ENCODE peak calls at places on chromosomes 1 and 21, in four cellular contexts. Z, Y, M and S are unnamed samples.

GRCh38 chr1:170823120-170823519 is 112.2 kb upstream of the MROH9 start:
- DNase-seq in M (no peak), Z (peak), Y (no peak), S (no peak)

GRCh38 chr21:28783641-28784185 is 209.0 kb downstream of the LTN1 start:
- DNase-seq in M (no peak), Z (no peak), Y (no peak), S (no peak)

GRCh38 chr1:6969106-6969505 is 183.9 kb downstream of the CAMTA1 start:
- DNase-seq in Z (peak), M (no peak), Y (no peak), S (no peak)

GRCh38 chr1:91742848-91743292 is 143.1 kb downstream of the TGFBR3 start:
- DNase-seq in Z (peak), Y (no peak), M (no peak), S (no peak)

GRCh38 chr1:235073331-235073967 is 55.2 kb downstream of the TOMM20 start:
- DNase-seq in Y (no peak), M (no peak), Z (no peak), S (peak)

GRCh38 chr21:43728467-43729390 is 9.8 kb downstream of the PDXK start:
- DNase-seq in M (peak), Z (peak), Y (peak), S (peak)

GRCh38 chr1:89200668-89201488 is 2.1 kb upstream of the GBP4 start:
- DNase-seq in Y (peak), M (no peak), Z (no peak), S (no peak)

GRCh38 chr1:55363261-55363660 is 148.1 kb upstream of the USP24 start:
- DNase-seq in Y (no peak), M (no peak), Z (peak), S (no peak)

GRCh38 chr1:201883786-201884185 is 4.9 kb upstream of the SHISA4 start:
- DNase-seq in Y (no peak), Z (peak), M (peak), S (no peak)

GRCh38 chr21:29217818-29218252 is 80.9 kb upstream of the BACH1 start:
- DNase-seq in Z (peak), M (peak), Y (no peak), S (peak)

GRCh38 chr21:36698160-36699025 is 522 bp upstream of the SIM2 start:
- DNase-seq in Y (no peak), Z (peak), M (no peak), S (peak)

GRCh38 chr1:37697090-37697489 is 4.8 kb downstream of the CDCA8 start:
- DNase-seq in Y (no peak), M (no peak), Z (no peak), S (no peak)

GRCh38 chr1:47918257-47918867 is 78.8 kb downstream of the TRABD2B start:
- DNase-seq in Z (no peak), M (peak), Y (no peak), S (no peak)

GRCh38 chr1:201026746-201027145 is 3.2 kb upstream of the KIF21B start:
- DNase-seq in M (no peak), Z (no peak), Y (no peak), S (no peak)

GRCh38 chr1:110816945-110817344 is 56.0 kb upstream of the CD53 start:
- DNase-seq in M (no peak), Y (no peak), Z (no peak), S (no peak)

GRCh38 chr1:119653839-119654170 is 5.7 kb upstream of the ZNF697 start:
- DNase-seq in Z (peak), M (no peak), Y (no peak), S (no peak)

DNA sequence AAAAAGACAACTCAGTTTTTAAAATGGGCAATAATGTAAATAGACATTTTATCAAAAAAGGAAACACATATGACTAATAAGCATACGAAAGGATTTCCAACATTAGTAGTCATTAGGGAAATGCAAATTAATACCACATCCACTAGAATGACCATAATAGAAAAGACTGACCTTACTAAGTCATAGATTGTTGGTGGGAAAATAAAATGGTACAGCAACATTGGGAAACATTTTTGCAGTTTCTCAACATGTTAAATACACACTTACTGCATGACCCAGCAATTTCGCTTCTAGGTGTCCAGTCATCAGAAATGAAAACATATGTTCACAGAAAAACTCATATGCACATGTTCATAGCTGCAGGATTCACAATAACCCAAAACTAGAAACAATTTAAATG is 29.9 kb upstream of the SLC44A3 start:
- DNase-seq in M (no peak), Z (peak), Y (no peak), S (no peak)
- TF ChIP-seq ELK1 in M (no peak), Z (no peak), Y (no peak), S (no peak)

DNA sequence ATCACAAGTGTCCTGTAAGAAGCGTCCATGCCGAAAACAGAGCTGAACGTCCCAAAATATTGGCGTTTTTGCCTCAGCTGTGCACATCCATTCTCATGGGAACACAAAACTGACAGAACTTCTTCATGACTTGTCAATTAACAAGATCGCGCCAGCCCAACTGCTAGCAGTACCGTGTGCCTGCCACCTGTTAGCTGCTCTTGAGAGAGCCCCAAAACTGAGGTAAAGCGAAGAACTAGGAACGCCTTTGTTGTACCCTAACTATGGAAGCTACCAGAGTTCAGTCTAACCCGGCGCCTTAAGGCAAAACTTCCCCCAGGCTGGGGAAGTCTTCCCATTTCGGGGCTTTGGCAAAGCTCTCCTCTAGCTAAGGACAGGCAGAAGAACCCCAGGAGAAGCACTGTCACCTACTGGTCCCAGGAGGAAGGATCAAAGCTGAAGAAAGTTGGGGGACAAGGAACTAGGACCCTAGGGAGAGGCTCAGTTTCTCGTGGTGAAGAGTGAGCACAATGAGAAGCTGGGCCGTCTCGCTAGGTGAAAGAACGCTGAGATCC is 719 bp downstream of the EYA3 start:
- DNase-seq in Z (peak), M (peak), Y (no peak), S (no peak)
- TF ChIP-seq ELK1 in Z (no peak), M (no peak), Y (no peak), S (no peak)

GRCh38 chr1:214550339-214551051 is 907 bp downstream of the PTPN14 start:
- DNase-seq in Y (no peak), M (no peak), Z (no peak), S (no peak)

GRCh38 chr1:214553142-214553710 is 1.8 kb upstream of the PTPN14 start:
- DNase-seq in M (no peak), Z (no peak), Y (no peak), S (no peak)

GRCh38 chr1:214551052-214551435 is 358 bp downstream of the PTPN14 start:
- DNase-seq in Z (no peak), M (no peak), Y (no peak), S (peak)

GRCh38 chr1:214551436-214552173 is at the start of gene PTPN14:
- DNase-seq in Y (no peak), Z (peak), M (no peak), S (peak)

DNA sequence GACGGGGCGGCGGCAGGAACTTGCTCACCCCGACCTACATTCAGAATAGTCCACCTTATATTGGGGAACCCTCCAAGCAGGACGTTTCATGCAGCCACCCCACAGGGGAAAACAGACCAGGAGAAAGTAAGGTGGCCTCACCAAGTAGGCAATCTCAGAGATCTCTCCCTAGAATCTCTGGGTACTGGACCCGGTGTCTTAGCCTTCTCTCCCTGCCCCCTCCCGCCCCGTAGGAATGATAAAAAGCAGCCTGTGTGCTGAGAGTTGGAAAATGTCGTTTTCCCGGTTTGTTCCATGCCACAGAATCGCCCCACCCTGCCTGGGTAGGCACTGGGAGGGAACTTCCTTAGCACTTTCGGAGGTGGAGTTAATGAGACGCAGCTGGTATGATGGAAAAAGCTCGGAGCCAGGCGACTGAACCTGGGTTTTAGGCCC is 789 bp upstream of the PTPN14 start:
- DNase-seq in M (no peak), Y (no peak), Z (peak), S (peak)
- TF ChIP-seq ELK1 in M (no peak), Y (no peak), Z (no peak), S (no peak)

DNA sequence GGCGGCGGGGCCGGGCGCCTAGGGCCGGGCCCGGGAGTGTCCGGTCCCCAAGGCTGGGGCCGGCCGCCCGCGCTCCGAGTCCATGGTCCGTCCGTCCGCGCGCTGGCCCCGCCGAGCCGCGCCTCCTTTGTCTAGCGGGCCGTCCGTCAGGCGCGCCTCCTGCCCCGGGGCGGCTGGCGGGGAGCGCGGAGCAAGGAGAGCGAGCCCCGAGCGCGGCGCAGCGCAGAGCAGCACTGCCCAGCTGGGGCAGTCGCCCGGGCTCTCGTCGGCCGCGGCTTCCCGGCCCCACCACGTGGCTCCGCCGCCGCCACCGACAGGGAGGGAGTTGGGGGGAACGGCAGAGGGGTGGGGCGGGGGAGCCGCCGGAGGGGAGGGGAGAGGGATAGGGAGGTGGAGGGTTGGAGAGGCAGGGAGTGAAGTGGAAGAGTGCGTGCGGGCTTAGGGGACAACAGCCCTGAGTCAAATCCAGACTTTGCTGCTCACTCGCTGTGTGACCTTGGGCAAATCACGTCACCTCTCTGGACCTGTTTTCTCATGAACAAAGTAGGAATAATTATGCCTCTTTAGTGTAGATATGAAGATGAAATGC is at the start of gene NKAIN1:
- DNase-seq in M (peak), Y (no peak), Z (peak), S (no peak)
- TF ChIP-seq ELK1 in M (no peak), Y (no peak), Z (no peak), S (no peak)

GRCh38 chr1:33347650-33347992 is 26.7 kb upstream of the A3GALT2 start:
- DNase-seq in M (peak), Z (peak), Y (no peak), S (peak)
- TF ChIP-seq ELK1 in M (no peak), Z (no peak), Y (no peak), S (no peak)

DNA sequence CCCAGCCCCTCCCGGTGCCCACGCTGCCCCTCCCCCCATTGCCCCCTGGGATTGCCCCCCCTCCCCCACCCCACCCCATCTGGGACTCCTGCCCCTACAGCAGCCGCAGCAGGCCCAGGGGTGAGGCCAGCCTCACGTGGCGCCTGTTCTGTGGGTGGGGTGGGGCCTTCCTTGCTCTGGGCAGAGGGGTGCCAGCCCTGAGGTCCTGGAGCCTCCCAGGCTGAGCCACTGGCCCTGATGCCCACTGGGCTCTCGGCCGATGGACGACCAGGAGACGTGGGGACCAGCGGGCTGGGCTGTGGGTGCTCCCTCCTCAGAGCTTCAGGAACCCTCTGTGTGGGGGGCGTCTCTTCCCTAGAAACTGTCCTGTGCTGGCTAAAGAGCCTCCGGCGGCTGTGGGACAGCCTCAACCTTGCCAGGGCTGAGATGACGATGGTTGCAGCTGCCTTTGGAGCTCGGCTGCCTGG is 5.8 kb upstream of the C1orf159 start:
- DNase-seq in Z (no peak), Y (no peak), M (no peak), S (no peak)
- TF ChIP-seq ELK1 in Z (no peak), Y (no peak), M (no peak), S (no peak)

GRCh38 chr1:32808580-32808979 is 8.6 kb downstream of the YARS1 start:
- DNase-seq in Z (no peak), M (no peak), Y (no peak), S (no peak)

GRCh38 chr1:32810358-32810757 is 6.8 kb downstream of the YARS1 start:
- DNase-seq in M (no peak), Z (no peak), Y (no peak), S (no peak)

GRCh38 chr1:32806910-32807523 is 10.1 kb downstream of the YARS1 start:
- DNase-seq in Z (no peak), M (no peak), Y (no peak), S (no peak)

GRCh38 chr1:32811265-32811664 is 5.9 kb downstream of the YARS1 start:
- DNase-seq in M (no peak), Z (no peak), Y (no peak), S (no peak)

DNA sequence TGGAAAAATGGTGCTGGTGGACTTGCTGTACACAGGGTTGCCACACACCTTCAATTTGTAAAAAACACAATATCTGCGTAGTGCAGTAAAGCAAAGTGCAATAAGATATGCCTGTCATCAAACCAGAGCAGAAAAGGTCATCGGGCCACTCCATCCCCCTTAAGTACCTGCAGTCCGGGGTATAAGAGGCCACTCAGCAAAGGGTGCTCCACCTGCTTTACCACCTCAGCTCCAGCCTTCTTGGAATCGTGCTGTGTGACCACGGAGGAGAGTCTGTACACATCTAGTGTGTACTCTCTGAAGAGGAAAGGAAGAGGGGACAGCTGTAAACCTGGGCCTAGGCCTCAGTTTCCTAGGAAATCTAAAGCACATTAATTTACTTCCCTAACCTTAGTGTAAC is 10.8 kb downstream of the YARS1 start:
- DNase-seq in Y (no peak), Z (no peak), M (no peak), S (no peak)
- TF ChIP-seq ELK1 in Y (no peak), Z (no peak), M (no peak), S (no peak)